ENCODE peak calls at places on chromosomes 2 and 18, in eight cellular contexts. P, B, S, L, U, F, Y and A are unnamed samples.

GRCh38 chr2:3179626-3180025 is 198.0 kb downstream of the EIPR1 start:
- DNase-seq in P (no peak), B (no peak), S (no peak), L (no peak), U (no peak), F (no peak), Y (no peak), A (no peak)

GRCh38 chr18:27075828-27076227 is 109.3 kb downstream of the CHST9 start:
- DNase-seq in P (no peak), B (no peak), S (no peak), L (no peak), U (no peak), F (no peak), Y (no peak), A (no peak)

GRCh38 chr18:37574113-37574512 is 8.5 kb upstream of the CELF4 start:
- DNase-seq in P (no peak), B (no peak), S (no peak), L (no peak), U (no peak), F (no peak), Y (no peak), A (no peak)

GRCh38 chr2:197869501-197870111 is 65.2 kb downstream of the PLCL1 start:
- DNase-seq in P (no peak), B (peak; percentile 33), S (no peak), L (peak; percentile 44), U (no peak), F (no peak), Y (peak; percentile 25), A (no peak)

GRCh38 chr2:226031078-226031937 is 631.8 kb downstream of the NYAP2 start:
- DNase-seq in P (peak; percentile 71), B (peak; percentile 38), S (no peak), L (peak; percentile 63), U (no peak), F (no peak), Y (peak; percentile 85), A (peak; percentile 16)

GRCh38 chr2:85793584-85793983 is 39.8 kb downstream of the ATOH8 start:
- DNase-seq in P (no peak), B (no peak), S (no peak), L (no peak), U (no peak), F (no peak), Y (no peak), A (no peak)

GRCh38 chr2:215624423-215624829 is 188.6 kb upstream of the FN1 start:
- DNase-seq in P (no peak), B (peak; percentile 60), S (no peak), L (no peak), U (no peak), F (no peak), Y (no peak), A (no peak)

GRCh38 chr18:27887711-27888495 is 289.0 kb downstream of the CDH2 start:
- DNase-seq in P (peak; percentile 1), B (no peak), S (no peak), L (no peak), U (no peak), F (no peak), Y (no peak), A (no peak)

GRCh38 chr2:85255813-85256581 is 71.8 kb downstream of the TGOLN2 start:
- DNase-seq in P (peak; percentile 76), B (no peak), S (no peak), L (no peak), U (peak; percentile 23), F (no peak), Y (no peak), A (peak; percentile 90)

GRCh38 chr2:240557808-240558207 is at the start of gene ANKMY1:
- DNase-seq in P (no peak), B (no peak), S (peak; percentile 56), L (peak; percentile 87), U (peak; percentile 83), F (peak; percentile 61), Y (no peak), A (peak; percentile 79)

GRCh38 chr2:209619782-209620181 is 151.8 kb upstream of the UNC80 start:
- DNase-seq in P (no peak), B (peak; percentile 35), S (no peak), L (no peak), U (no peak), F (no peak), Y (peak; percentile 58), A (no peak)

GRCh38 chr2:134238371-134238770 is 15.5 kb upstream of the MGAT5 start:
- DNase-seq in P (no peak), B (no peak), S (no peak), L (no peak), U (no peak), F (no peak), Y (no peak), A (no peak)

GRCh38 chr2:166090900-166091299 is 36.9 kb downstream of the SCN1A start:
- DNase-seq in P (no peak), B (peak; percentile 41), S (no peak), L (no peak), U (no peak), F (no peak), Y (no peak), A (no peak)

GRCh38 chr2:240429341-240429871 is 6.1 kb upstream of the GPC1 start:
- DNase-seq in P (no peak), B (no peak), S (no peak), L (no peak), U (peak; percentile 37), F (no peak), Y (no peak), A (no peak)